ENCODE peak calls at places on chromosomes 12 and 14, in ten cellular contexts. E is pancreas; P is A549; N is CD8-positive, alpha-beta T cell; M is stomach; U is Peyer's patch; J is fibroblast of lung; K is mammary epithelial cell; C is IMR-90; S is adrenal gland. O is an unnamed sample. For H3K4me1, the result is how much of the 10 kb centered on the place peaks cover.

GRCh38 chr14:73254247-73255004 is 17.1 kb downstream of the PAPLN start:
- DNase-seq in E (no peak), P (no peak), N (no peak), M (no peak), U (no peak), J (no peak), K (no peak), C (no peak), S (no peak), O (no peak)

GRCh38 chr14:85565862-85566296 is 35.9 kb downstream of the FLRT2 start:
- DNase-seq in E (no peak), P (no peak), N (no peak), M (no peak), U (no peak), J (peak), K (peak), C (peak), S (no peak), O (no peak)

GRCh38 chr12:16189849-16190248 is 87.6 kb downstream of the SLC15A5 start:
- DNase-seq in E (no peak), P (peak), N (no peak), M (no peak), U (no peak), J (peak), K (peak), C (peak), S (no peak), O (no peak)

GRCh38 chr12:130576286-130576933 is 139.7 kb downstream of the RIMBP2 start:
- DNase-seq in E (no peak), P (no peak), N (no peak), M (no peak), U (no peak), J (no peak), K (no peak), C (no peak), S (peak), O (no peak)

GRCh38 chr14:36655963-36656768 is 5.5 kb upstream of the PAX9 start:
- DNase-seq in E (peak), P (peak), N (no peak), M (no peak), U (no peak), J (no peak), K (no peak), C (no peak), S (no peak), O (no peak)

GRCh38 chr14:89855961-89856360 is 98.6 kb downstream of the EFCAB11 start:
- DNase-seq in E (no peak), P (no peak), N (no peak), M (no peak), U (no peak), J (peak), K (peak), C (peak), S (peak), O (no peak)

GRCh38 chr14:104115691-104116543 is 22.5 kb upstream of the KIF26A start:
- DNase-seq in E (peak), P (no peak), N (no peak), M (peak), U (no peak), J (no peak), K (no peak), C (no peak), S (no peak), O (no peak)

GRCh38 chr14:55077691-55078151 is 26.3 kb downstream of the MAPK1IP1L start:
- DNase-seq in E (no peak), P (no peak), N (no peak), M (peak), U (no peak), J (no peak), K (peak), C (peak), S (no peak), O (no peak)

GRCh38 chr12:15842106-15842505 is 40.1 kb upstream of the STRAP start:
- DNase-seq in E (no peak), P (peak), N (no peak), M (no peak), U (no peak), J (peak), K (peak), C (peak), S (no peak), O (no peak)

GRCh38 chr12:55652352-55652751 is 15.7 kb downstream of the OR10P1 start:
- DNase-seq in E (no peak), P (no peak), N (no peak), M (no peak), U (no peak), J (no peak), K (no peak), C (no peak), S (no peak), O (no peak)

GRCh38 chr12:12081836-12082497 is 11.2 kb downstream of the BCL2L14 start:
- DNase-seq in E (no peak), P (peak), N (no peak), M (no peak), U (no peak), J (peak), K (peak), C (peak), S (no peak), O (no peak)

GRCh38 chr12:124527861-124528561 is 39.4 kb downstream of the NCOR2 start:
- DNase-seq in E (no peak), P (no peak), N (no peak), M (no peak), U (no peak), J (no peak), K (no peak), C (no peak), S (peak), O (no peak)

GRCh38 chr14:75418779-75419768 is 8.7 kb upstream of the JDP2 start:
- DNase-seq in E (no peak), P (peak), N (peak), M (peak), U (peak), J (no peak), K (no peak), C (no peak), S (no peak), O (no peak)

GRCh38 chr12:76085159-76085868 is 829 bp upstream of the NAP1L1 start:
- DNase-seq in E (no peak), P (peak), N (peak), M (no peak), U (peak), J (no peak), K (peak), C (peak), S (no peak), O (no peak)

GRCh38 chr14:75323571-75323970 is 44.9 kb downstream of the FOS start:
- DNase-seq in E (no peak), P (no peak), N (no peak), M (no peak), U (no peak), J (no peak), K (peak), C (peak), S (no peak), O (no peak)

GRCh38 chr12:77645966-77646598 is 184.6 kb upstream of the NAV3 start:
- DNase-seq in E (no peak), P (no peak), N (no peak), M (no peak), U (no peak), J (no peak), K (no peak), C (no peak), S (no peak), O (no peak)

GRCh38 chr12:56315256-56315625 is 547 bp downstream of the CNPY2 start:
- DNase-seq in E (no peak), P (no peak), N (no peak), M (no peak), U (no peak), J (no peak), K (no peak), C (no peak), S (no peak), O (no peak)

GRCh38 chr14:91244501-91244901 is at the start of gene GPR68:
- DNase-seq in E (peak), P (no peak), N (peak), M (peak), U (no peak), J (peak), K (no peak), C (peak), S (peak), O (peak)

GRCh38 chr14:73771848-73772705 is 57.9 kb upstream of the PNMA1 start:
- DNase-seq in E (peak), P (no peak), N (peak), M (peak), U (peak), J (peak), K (peak), C (peak), S (peak), O (no peak)

GRCh38 chr12:31620311-31620710 is 29.4 kb upstream of the DENND5B start:
- DNase-seq in E (no peak), P (peak), N (no peak), M (no peak), U (no peak), J (no peak), K (peak), C (peak), S (no peak), O (no peak)

GRCh38 chr12:88063375-88063774 is 34.2 kb upstream of the C12orf50 start:
- DNase-seq in E (no peak), P (no peak), N (no peak), M (no peak), U (no peak), J (peak), K (peak), C (peak), S (no peak), O (no peak)

GRCh38 chr14:90005939-90006530 is 50.3 kb downstream of the TDP1 start:
- DNase-seq in E (no peak), P (no peak), N (no peak), M (no peak), U (no peak), J (no peak), K (no peak), C (no peak), S (no peak), O (no peak)

GRCh38 chr14:53430870-53431269 is 277.7 kb upstream of the DDHD1 start:
- DNase-seq in E (no peak), P (no peak), N (no peak), M (no peak), U (no peak), J (no peak), K (no peak), C (peak), S (no peak), O (no peak)

GRCh38 chr12:107661830-107662229 is 23.8 kb upstream of the PWP1 start:
- DNase-seq in E (no peak), P (no peak), N (no peak), M (no peak), U (no peak), J (no peak), K (no peak), C (no peak), S (no peak), O (no peak)

GRCh38 chr12:44287545-44287944 is 451.7 kb downstream of the TMEM117 start:
- DNase-seq in E (no peak), P (no peak), N (no peak), M (no peak), U (no peak), J (peak), K (peak), C (peak), S (no peak), O (no peak)

GRCh38 chr12:1575799-1576401 is 18.5 kb downstream of the FBXL14 start:
- DNase-seq in E (no peak), P (no peak), N (no peak), M (no peak), U (no peak), J (peak), K (no peak), C (peak), S (peak), O (no peak)

GRCh38 chr12:480831-481230 is 21.1 kb downstream of the B4GALNT3 start:
- DNase-seq in E (no peak), P (no peak), N (no peak), M (no peak), U (no peak), J (peak), K (no peak), C (peak), S (peak), O (peak)

GRCh38 chr14:56374421-56374820 is 205.2 kb upstream of the TMEM260 start:
- DNase-seq in E (no peak), P (no peak), N (no peak), M (no peak), U (no peak), J (no peak), K (no peak), C (no peak), S (no peak), O (no peak)

GRCh38 chr14:35044939-35045797 is 904 bp upstream of the FAM177A1 start:
- DNase-seq in E (no peak), P (no peak), N (no peak), M (no peak), U (no peak), J (no peak), K (no peak), C (peak), S (no peak), O (no peak)

GRCh38 chr14:68167019-68167716 is 347.6 kb downstream of the RAD51B start:
- DNase-seq in E (no peak), P (no peak), N (no peak), M (no peak), U (no peak), J (no peak), K (no peak), C (no peak), S (no peak), O (no peak)
- H3K4me1 ChIP-seq in E (half or more), P (half or more), N (under half), M (half or more), U (under half), J (under half), K (under half), C (under half), S (under half), O (under half)

DNA sequence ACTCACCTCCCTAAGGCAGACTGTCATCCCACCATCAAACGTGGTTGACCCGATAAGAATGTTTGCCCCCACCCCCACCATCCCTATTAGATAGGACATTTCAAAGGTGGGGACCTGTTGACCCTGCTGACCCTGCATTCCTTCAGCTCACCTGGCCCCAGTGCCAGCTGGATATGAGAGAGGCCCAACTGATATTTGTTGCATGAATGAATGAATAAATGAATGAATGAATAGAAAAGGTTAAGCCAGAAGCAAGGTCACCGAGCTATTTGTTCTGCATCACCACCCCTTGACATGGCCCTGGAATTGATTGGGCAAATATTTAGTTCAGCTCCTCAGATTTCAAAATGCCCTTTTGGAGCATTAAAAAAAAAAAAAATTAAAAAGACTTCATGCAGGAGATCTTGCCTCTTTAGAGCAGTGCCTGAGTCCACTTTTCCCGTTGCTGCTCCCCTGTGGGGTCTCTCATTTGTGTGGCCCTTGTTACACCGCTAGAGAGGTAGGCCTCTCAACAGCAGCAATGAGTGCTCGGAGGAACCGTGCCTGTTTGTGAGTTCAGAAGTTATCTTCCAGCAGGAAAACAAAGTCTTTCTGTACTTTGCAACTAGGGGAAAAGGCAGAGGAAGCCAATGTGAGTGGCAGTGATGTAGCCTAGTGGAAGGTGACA is 8.5 kb upstream of the SERPINA5 start:
- DNase-seq in E (no peak), P (no peak), N (no peak), M (no peak), U (no peak), J (no peak), K (no peak), C (no peak), S (peak), O (no peak)
- TF ChIP-seq CTCF in E (no peak), P (no peak), N (no peak), M (no peak), U (no peak), J (no peak), K (no peak), C (no peak), S (no peak), O (no peak)

DNA sequence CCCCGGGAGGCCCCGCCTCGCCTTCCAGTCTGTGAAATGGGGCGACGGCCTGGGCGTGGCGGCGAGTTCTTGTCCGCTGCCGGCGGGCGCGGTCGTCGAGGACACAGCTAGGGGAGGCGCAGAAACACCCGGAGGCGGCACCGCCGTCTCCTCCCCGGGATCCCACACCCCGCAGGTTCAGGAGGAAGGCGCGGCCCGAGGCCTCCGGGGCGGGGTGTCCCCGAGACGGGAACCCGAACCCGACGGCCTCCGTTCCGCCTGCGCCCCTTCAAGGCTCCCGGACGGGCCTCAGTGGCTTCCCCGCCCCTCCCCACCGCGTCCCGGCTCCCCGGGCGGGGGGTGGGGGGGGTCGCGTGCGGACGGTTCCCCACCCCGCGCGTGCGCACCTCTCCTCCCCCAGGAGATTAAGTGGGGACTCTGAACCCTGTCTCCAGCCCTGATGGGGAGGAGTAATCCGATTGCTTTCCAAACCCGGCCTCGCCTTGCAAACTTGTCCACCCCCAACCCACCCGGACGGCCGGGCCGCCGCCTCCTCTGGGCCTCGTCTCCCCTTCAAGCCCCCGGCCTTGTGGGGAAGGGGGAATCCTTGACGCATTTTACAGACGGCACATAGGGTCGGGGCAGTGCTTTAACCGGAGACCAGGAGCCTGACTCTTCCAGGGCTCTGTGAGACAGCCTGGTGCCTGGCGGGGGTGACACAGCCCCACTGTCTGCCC is 35.3 kb upstream of the ANKRD9 start:
- DNase-seq in E (no peak), P (no peak), N (peak), M (peak), U (no peak), J (no peak), K (no peak), C (no peak), S (no peak), O (no peak)
- H3K27ac ChIP-seq in E (no peak), P (no peak), N (no peak), M (no peak), U (peak), J (no peak), K (no peak), C (no peak), S (no peak), O (no peak)

DNA sequence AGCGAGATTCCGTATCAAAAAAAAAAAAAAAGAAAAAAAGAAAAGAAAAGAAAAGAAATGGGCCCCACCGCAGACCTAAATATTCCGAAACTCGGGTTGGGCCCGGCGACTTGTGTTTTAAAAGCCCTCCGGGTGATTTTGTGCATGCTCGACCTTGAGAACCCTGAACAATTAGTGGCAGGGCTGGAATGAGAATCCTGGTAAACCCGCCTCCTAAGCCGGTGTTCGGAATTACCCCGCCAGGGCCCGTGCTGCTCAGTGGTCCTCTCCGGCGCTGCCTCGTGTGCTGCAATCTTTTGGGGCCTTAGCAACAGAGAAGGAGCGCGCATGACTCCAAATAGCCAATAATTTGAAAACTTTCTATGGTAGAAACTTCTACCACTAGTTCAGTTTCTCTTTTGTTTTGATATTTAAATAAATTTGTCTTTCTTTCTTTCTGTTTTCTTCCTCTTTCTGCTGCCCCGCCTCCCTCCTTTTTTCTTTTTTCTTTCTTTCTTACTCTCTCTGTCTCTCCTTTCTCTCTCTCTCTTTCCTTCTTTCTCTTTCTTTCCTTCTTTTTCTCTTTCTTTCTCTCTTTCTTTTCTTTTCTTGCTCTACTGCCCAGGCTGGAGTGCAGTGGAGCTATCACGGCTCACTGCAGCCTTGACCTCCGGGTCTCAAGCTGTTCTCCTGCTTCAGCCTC is 1.5 kb upstream of the GALNT6 start:
- DNase-seq in E (no peak), P (no peak), N (peak), M (no peak), U (peak), J (peak), K (no peak), C (no peak), S (peak), O (no peak)
- H3K4me1 ChIP-seq in E (under half), P (under half), N (half or more), M (half or more), U (under half), J (under half), K (under half), C (under half), S (under half), O (under half)

GRCh38 chr12:113092478-113093408 is 36.2 kb downstream of the DTX1 start:
- DNase-seq in E (no peak), P (peak), N (no peak), M (peak), U (peak), J (no peak), K (no peak), C (no peak), S (no peak), O (no peak)
- TF ChIP-seq CTCF in E (no peak), P (peak), N (no peak), M (no peak), U (no peak), J (no peak), K (peak), C (no peak), S (no peak), O (no peak)

DNA sequence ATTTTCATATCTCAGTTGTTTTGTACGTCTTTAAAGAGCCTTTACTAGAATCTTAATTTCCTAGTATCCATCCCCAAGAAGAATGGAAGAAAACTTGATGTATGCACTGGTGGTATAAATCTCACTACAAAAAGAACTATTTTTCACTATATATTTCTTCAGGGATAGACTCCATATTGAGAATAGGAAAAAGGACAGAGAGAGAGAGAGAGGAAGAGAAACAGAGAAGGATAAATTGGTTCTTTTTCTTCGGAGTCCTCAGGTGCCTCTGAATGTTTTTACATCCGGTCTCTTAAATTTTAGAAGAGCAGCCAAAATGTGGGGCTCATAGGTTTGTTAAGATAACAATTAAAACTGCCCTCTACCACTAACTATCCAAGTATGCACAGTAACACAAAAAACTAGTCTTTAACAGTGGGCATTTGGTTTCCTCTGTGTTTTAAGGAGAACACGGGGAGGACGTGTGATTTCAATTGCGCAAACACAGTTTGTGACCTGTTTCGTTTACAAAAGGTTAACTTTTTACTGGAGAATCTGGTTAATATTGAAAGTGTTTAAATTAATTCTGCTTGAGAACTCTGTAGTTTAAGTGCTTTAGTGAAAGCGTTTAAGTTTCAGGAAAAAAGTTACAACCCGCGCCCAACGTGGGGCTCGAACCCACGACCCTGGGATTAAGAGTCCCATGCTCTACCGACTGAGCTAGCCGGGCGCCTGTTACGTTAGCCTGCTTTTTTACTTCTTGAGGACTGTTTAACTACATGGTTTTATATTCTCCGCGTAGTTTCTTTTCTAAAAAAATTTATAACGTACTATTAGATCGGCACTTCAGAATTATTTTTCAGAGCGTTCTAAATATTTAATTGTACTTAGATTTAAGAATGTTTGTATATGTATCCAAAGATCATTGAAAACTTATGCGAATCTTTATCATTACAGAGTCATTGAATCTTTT is 5.1 kb upstream of the PSMA3 start:
- DNase-seq in E (peak), P (peak), N (peak), M (peak), U (peak), J (peak), K (peak), C (peak), S (peak), O (peak)
- H3K27ac ChIP-seq in E (peak), P (peak), N (peak), M (peak), U (peak), J (peak), K (peak), C (no peak), S (peak), O (peak)

O was measured in right atrium auricular region.